ENCODE peak calls at places on chromosomes 11 and 22, in seven cellular contexts. One of them, this sample, is unnamed.

GRCh38 chr11:84993386-84993785 is 633.8 kb downstream of the DLG2 start:
- DNase-seq in CD4-positive, alpha-beta memory T cell: no peak
- DNase-seq in mammary epithelial cell: peak; percentile 4
- DNase-seq in heart left ventricle: no peak
- DNase-seq in fibroblast of lung: no peak
- DNase-seq in neural progenitor cell: peak; percentile 23
- DNase-seq in neuronal stem cell: no peak
- DNase-seq in this sample: no peak

GRCh38 chr22:23520875-23521441 is 59.1 kb downstream of the IGLL1 start:
- DNase-seq in CD4-positive, alpha-beta memory T cell: no peak
- DNase-seq in mammary epithelial cell: no peak
- DNase-seq in heart left ventricle: peak; percentile 66
- DNase-seq in fibroblast of lung: peak; percentile 33
- DNase-seq in neural progenitor cell: peak; percentile 45
- DNase-seq in neuronal stem cell: peak; percentile 36
- DNase-seq in this sample: peak; percentile 53

GRCh38 chr11:71302911-71303310 is 50.5 kb upstream of the SHANK2 start:
- DNase-seq in CD4-positive, alpha-beta memory T cell: no peak
- DNase-seq in mammary epithelial cell: no peak
- DNase-seq in heart left ventricle: no peak
- DNase-seq in fibroblast of lung: no peak
- DNase-seq in neural progenitor cell: no peak
- DNase-seq in neuronal stem cell: no peak
- DNase-seq in this sample: no peak

GRCh38 chr11:34192481-34193401 is 87.3 kb downstream of the NAT10 start:
- DNase-seq in CD4-positive, alpha-beta memory T cell: no peak
- DNase-seq in mammary epithelial cell: peak; percentile 98
- DNase-seq in heart left ventricle: no peak
- DNase-seq in fibroblast of lung: peak; percentile 94
- DNase-seq in neural progenitor cell: peak; percentile 13
- DNase-seq in neuronal stem cell: no peak
- DNase-seq in this sample: no peak

GRCh38 chr11:3947084-3947483 is 91.6 kb downstream of the STIM1 start:
- DNase-seq in CD4-positive, alpha-beta memory T cell: peak; percentile 81
- DNase-seq in mammary epithelial cell: no peak
- DNase-seq in heart left ventricle: no peak
- DNase-seq in fibroblast of lung: peak; percentile 86
- DNase-seq in neural progenitor cell: no peak
- DNase-seq in neuronal stem cell: no peak
- DNase-seq in this sample: no peak

GRCh38 chr11:119540370-119541125 is 117.6 kb upstream of the THY1 start:
- DNase-seq in CD4-positive, alpha-beta memory T cell: no peak
- DNase-seq in mammary epithelial cell: no peak
- DNase-seq in heart left ventricle: no peak
- DNase-seq in fibroblast of lung: no peak
- DNase-seq in neural progenitor cell: no peak
- DNase-seq in neuronal stem cell: no peak
- DNase-seq in this sample: no peak

GRCh38 chr22:38824587-38824986 is 19.2 kb downstream of the NPTXR start:
- DNase-seq in CD4-positive, alpha-beta memory T cell: no peak
- DNase-seq in mammary epithelial cell: peak; percentile 57
- DNase-seq in heart left ventricle: no peak
- DNase-seq in fibroblast of lung: peak; percentile 75
- DNase-seq in neural progenitor cell: peak; percentile 94
- DNase-seq in neuronal stem cell: peak; percentile 87
- DNase-seq in this sample: no peak

GRCh38 chr11:94792453-94792852 is 24.3 kb downstream of the AMOTL1 start:
- DNase-seq in CD4-positive, alpha-beta memory T cell: no peak
- DNase-seq in mammary epithelial cell: no peak
- DNase-seq in heart left ventricle: no peak
- DNase-seq in fibroblast of lung: no peak
- DNase-seq in neural progenitor cell: no peak
- DNase-seq in neuronal stem cell: no peak
- DNase-seq in this sample: no peak

GRCh38 chr11:81377418-81377817 is 1356.2 kb downstream of the FAM181B start:
- DNase-seq in CD4-positive, alpha-beta memory T cell: no peak
- DNase-seq in mammary epithelial cell: no peak
- DNase-seq in heart left ventricle: no peak
- DNase-seq in fibroblast of lung: no peak
- DNase-seq in neural progenitor cell: no peak
- DNase-seq in neuronal stem cell: no peak
- DNase-seq in this sample: no peak

DNA sequence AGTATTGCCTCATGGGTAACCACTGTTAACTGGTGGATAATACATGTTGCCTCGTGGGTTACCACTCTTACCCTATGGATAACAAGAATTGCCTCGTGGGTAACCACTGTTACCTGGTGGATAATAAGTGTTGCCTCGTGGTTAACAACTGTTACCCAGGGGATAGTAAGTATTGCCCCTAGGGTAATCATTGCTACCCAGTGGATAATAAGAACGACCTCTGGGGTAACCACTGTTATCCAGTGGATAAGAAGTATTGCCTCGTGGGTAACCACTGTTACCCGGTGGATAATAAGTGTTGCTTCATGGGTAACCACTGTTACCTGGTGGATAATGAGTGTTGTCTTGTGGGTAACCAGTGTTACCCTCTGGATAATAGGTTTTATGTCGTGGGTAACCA is 28.1 kb upstream of the NXPE4 start:
- DNase-seq in CD4-positive, alpha-beta memory T cell: no peak
- DNase-seq in mammary epithelial cell: no peak
- DNase-seq in heart left ventricle: no peak
- DNase-seq in fibroblast of lung: no peak
- DNase-seq in neural progenitor cell: no peak
- DNase-seq in neuronal stem cell: no peak
- DNase-seq in this sample: no peak
- H3K9me3 ChIP-seq in CD4-positive, alpha-beta memory T cell: peaks cover 8% of the 10 kb centered on the region
- H3K9me3 ChIP-seq in mammary epithelial cell: peaks cover 16% of the 10 kb centered on the region
- H3K9me3 ChIP-seq in heart left ventricle: no peaks in the 10 kb centered on the region
- H3K9me3 ChIP-seq in fibroblast of lung: no peaks in the 10 kb centered on the region
- H3K9me3 ChIP-seq in neural progenitor cell: peaks cover 4% of the 10 kb centered on the region
- H3K9me3 ChIP-seq in neuronal stem cell: peaks cover 26% of the 10 kb centered on the region
- H3K9me3 ChIP-seq in this sample: no peaks in the 10 kb centered on the region

GRCh38 chr22:45805413-45805812 is 133.8 kb downstream of the ATXN10 start:
- DNase-seq in CD4-positive, alpha-beta memory T cell: no peak
- DNase-seq in mammary epithelial cell: no peak
- DNase-seq in heart left ventricle: no peak
- DNase-seq in fibroblast of lung: peak; percentile 20
- DNase-seq in neural progenitor cell: no peak
- DNase-seq in neuronal stem cell: no peak
- DNase-seq in this sample: no peak
- H3K4me3 ChIP-seq in CD4-positive, alpha-beta memory T cell: no peak overlapping the region
- H3K4me3 ChIP-seq in mammary epithelial cell: no peak overlapping the region
- H3K4me3 ChIP-seq in heart left ventricle: no peak overlapping the region
- H3K4me3 ChIP-seq in fibroblast of lung: no peak overlapping the region
- H3K4me3 ChIP-seq in neural progenitor cell: no peak overlapping the region
- H3K4me3 ChIP-seq in neuronal stem cell: no peak overlapping the region
- H3K4me3 ChIP-seq in this sample: no peak overlapping the region

GRCh38 chr11:69131644-69132300 is 24.0 kb upstream of the SMIM38 start:
- DNase-seq in CD4-positive, alpha-beta memory T cell: no peak
- DNase-seq in mammary epithelial cell: peak; percentile 78
- DNase-seq in heart left ventricle: no peak
- DNase-seq in fibroblast of lung: peak; percentile 73
- DNase-seq in neural progenitor cell: peak; percentile 91
- DNase-seq in neuronal stem cell: peak; percentile 76
- DNase-seq in this sample: peak; percentile 77

GRCh38 chr11:69132301-69132670 is 23.4 kb upstream of the SMIM38 start:
- DNase-seq in CD4-positive, alpha-beta memory T cell: no peak
- DNase-seq in mammary epithelial cell: no peak
- DNase-seq in heart left ventricle: no peak
- DNase-seq in fibroblast of lung: no peak
- DNase-seq in neural progenitor cell: no peak
- DNase-seq in neuronal stem cell: no peak
- DNase-seq in this sample: no peak

GRCh38 chr11:69129647-69130046 is 26.1 kb upstream of the SMIM38 start:
- DNase-seq in CD4-positive, alpha-beta memory T cell: no peak
- DNase-seq in mammary epithelial cell: no peak
- DNase-seq in heart left ventricle: no peak
- DNase-seq in fibroblast of lung: no peak
- DNase-seq in neural progenitor cell: no peak
- DNase-seq in neuronal stem cell: no peak
- DNase-seq in this sample: no peak

GRCh38 chr11:69129053-69129452 is 26.7 kb upstream of the SMIM38 start:
- DNase-seq in CD4-positive, alpha-beta memory T cell: no peak
- DNase-seq in mammary epithelial cell: no peak
- DNase-seq in heart left ventricle: no peak
- DNase-seq in fibroblast of lung: no peak
- DNase-seq in neural progenitor cell: no peak
- DNase-seq in neuronal stem cell: no peak
- DNase-seq in this sample: no peak

DNA sequence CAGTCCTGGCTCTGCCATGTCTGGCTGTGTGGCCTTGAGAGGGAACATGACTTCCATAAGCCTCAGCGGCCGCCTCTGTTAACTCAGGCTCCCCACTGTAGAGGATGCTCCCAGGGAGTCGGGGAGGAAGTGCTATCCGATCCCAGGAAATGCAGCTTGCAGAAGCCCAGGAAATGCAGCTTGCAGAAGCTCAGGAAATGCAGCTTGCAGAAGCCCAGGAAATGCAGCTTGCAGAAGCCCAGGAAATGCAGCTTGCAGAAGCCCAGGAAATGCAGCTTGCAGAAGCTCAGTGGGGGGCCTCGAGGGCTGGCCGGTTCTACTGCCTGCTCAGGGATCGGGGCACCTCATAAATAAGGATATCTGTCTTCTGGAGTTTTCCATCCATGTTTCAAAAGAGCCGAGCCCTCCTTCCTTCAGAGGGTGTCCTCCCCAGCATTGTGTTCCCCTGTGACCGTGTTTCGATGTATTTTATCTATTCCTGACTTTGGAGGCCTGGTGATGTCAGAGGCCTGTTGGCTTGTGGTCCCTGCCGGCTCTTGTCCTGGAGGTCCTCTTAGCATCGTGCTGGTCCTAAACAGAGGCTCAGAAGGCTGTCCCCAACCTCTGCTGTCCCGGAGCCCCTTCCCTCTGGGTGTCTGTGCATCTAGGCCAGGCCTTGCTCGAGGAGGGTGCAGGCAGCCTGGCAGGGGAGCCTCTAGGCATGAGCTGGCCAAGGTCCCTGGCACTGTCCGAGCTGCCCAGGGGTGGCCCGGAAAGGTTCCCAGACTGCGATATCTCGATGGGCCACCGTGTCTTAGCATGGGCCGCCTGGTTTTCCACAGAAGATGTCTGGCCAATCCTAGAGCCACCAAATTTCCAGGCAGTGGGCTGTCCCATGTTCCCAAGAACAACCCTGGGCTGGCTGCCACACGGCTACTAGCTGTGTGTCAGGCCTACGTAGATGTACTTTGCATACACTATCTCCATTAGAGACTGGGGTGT is 24.9 kb upstream of the SMIM38 start:
- DNase-seq in CD4-positive, alpha-beta memory T cell: no peak
- DNase-seq in mammary epithelial cell: no peak
- DNase-seq in heart left ventricle: no peak
- DNase-seq in fibroblast of lung: no peak
- DNase-seq in neural progenitor cell: no peak
- DNase-seq in neuronal stem cell: no peak
- DNase-seq in this sample: no peak
- H3K9me3 ChIP-seq in CD4-positive, alpha-beta memory T cell: no peaks in the 10 kb centered on the region
- H3K9me3 ChIP-seq in mammary epithelial cell: peaks cover 12% of the 10 kb centered on the region
- H3K9me3 ChIP-seq in heart left ventricle: peaks cover 9% of the 10 kb centered on the region
- H3K9me3 ChIP-seq in fibroblast of lung: no peaks in the 10 kb centered on the region
- H3K9me3 ChIP-seq in neural progenitor cell: no peaks in the 10 kb centered on the region
- H3K9me3 ChIP-seq in neuronal stem cell: peaks cover 11% of the 10 kb centered on the region
- H3K9me3 ChIP-seq in this sample: no peaks in the 10 kb centered on the region

DNA sequence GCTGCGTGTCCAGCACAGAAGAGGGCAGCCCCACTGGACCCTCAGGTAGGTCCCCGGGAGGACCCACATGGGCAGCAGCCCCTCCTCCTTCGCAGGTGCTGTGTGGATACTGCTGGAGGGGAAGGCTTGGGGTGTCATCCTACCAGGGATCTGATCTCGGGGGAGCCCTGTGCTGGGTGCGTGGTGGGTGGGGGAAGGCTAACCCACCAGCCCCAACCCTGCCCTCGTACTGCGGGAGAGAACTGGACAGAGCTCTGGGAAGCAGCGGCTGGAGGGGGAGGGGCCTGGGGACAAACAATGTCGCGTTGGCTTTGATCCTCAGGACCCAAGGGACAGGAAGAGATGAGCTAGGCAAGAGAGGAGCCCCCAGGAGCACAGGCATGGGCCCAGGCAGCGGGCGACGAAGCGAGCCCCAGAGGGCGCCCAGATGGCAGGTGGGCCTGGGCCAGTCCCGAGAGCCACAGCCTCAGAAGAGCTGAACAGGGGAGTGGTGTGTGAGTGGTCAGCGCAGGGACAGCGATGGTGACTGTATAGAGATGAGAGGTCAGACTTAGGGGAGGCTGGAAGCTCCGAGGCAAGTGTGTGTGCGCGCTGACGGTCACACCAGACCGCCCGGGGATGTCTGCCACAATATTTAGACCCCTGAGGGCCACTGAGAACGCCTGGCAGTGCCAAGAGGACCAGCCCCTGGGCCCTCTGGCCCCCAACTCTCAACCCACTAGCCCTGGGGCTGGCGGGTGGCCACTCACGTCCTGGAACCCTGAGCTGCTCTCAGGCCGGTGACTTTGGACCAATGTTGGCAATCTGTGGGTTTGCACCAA is 1.4 kb upstream of the PIM3 start:
- DNase-seq in CD4-positive, alpha-beta memory T cell: peak; percentile 48
- DNase-seq in mammary epithelial cell: no peak
- DNase-seq in heart left ventricle: no peak
- DNase-seq in fibroblast of lung: no peak
- DNase-seq in neural progenitor cell: peak; percentile 49
- DNase-seq in neuronal stem cell: no peak
- DNase-seq in this sample: peak; percentile 58
- H3K4me3 ChIP-seq in CD4-positive, alpha-beta memory T cell: peak overlapping the region; percentile 66
- H3K4me3 ChIP-seq in mammary epithelial cell: peak overlapping the region; percentile 38
- H3K4me3 ChIP-seq in heart left ventricle: peak overlapping the region; percentile 84
- H3K4me3 ChIP-seq in fibroblast of lung: peak overlapping the region; percentile 3
- H3K4me3 ChIP-seq in neural progenitor cell: peak overlapping the region; percentile 69
- H3K4me3 ChIP-seq in neuronal stem cell: peak overlapping the region; percentile 87
- H3K4me3 ChIP-seq in this sample: peak overlapping the region; percentile 98

GRCh38 chr11:58742140-58742539 is 10.4 kb upstream of the GLYAT start:
- DNase-seq in CD4-positive, alpha-beta memory T cell: no peak
- DNase-seq in mammary epithelial cell: no peak
- DNase-seq in heart left ventricle: no peak
- DNase-seq in fibroblast of lung: no peak
- DNase-seq in neural progenitor cell: no peak
- DNase-seq in neuronal stem cell: no peak
- DNase-seq in this sample: no peak
- H3K9me3 ChIP-seq in CD4-positive, alpha-beta memory T cell: peaks cover 5% of the 10 kb centered on the region
- H3K9me3 ChIP-seq in mammary epithelial cell: no peaks in the 10 kb centered on the region
- H3K9me3 ChIP-seq in heart left ventricle: peaks cover 28% of the 10 kb centered on the region
- H3K9me3 ChIP-seq in fibroblast of lung: no peaks in the 10 kb centered on the region
- H3K9me3 ChIP-seq in neural progenitor cell: peaks cover 19% of the 10 kb centered on the region
- H3K9me3 ChIP-seq in neuronal stem cell: no peaks in the 10 kb centered on the region
- H3K9me3 ChIP-seq in this sample: no peaks in the 10 kb centered on the region

GRCh38 chr22:42412744-42413220 is 19.4 kb downstream of the NFAM1 start:
- DNase-seq in CD4-positive, alpha-beta memory T cell: no peak
- DNase-seq in mammary epithelial cell: no peak
- DNase-seq in heart left ventricle: no peak
- DNase-seq in fibroblast of lung: no peak
- DNase-seq in neural progenitor cell: peak; percentile 38
- DNase-seq in neuronal stem cell: no peak
- DNase-seq in this sample: no peak
- H3K4me3 ChIP-seq in CD4-positive, alpha-beta memory T cell: no peak overlapping the region
- H3K4me3 ChIP-seq in mammary epithelial cell: no peak overlapping the region
- H3K4me3 ChIP-seq in heart left ventricle: no peak overlapping the region
- H3K4me3 ChIP-seq in fibroblast of lung: no peak overlapping the region
- H3K4me3 ChIP-seq in neural progenitor cell: no peak overlapping the region
- H3K4me3 ChIP-seq in neuronal stem cell: no peak overlapping the region
- H3K4me3 ChIP-seq in this sample: no peak overlapping the region